ENCODE peak calls at places on chromosome 1, in seven cellular contexts. O is K562, I is GM12891, M is GM12878, X is HepG2, U is SK-N-SH, C is GM12892. Q is an unnamed sample.

GRCh38 chr1:28129150-28129549 is 40.7 kb upstream of the EYA3 start:
- DNase-seq in I (no peak), C (no peak), M (no peak), U (no peak), O (no peak), X (no peak), Q (no peak)

GRCh38 chr1:234977891-234978396 is 150.7 kb downstream of the TOMM20 start:
- DNase-seq in X (peak; percentile 56), O (no peak), C (no peak), M (no peak), I (no peak), U (no peak), Q (no peak)

GRCh38 chr1:159755608-159756007 is 25.2 kb upstream of the DUSP23 start:
- DNase-seq in M (no peak), U (no peak), O (no peak), I (no peak), C (no peak), X (no peak), Q (no peak)

GRCh38 chr1:15469836-15470495 is 5.9 kb upstream of the CELA2B start:
- DNase-seq in C (no peak), I (no peak), X (no peak), M (no peak), U (no peak), O (no peak), Q (no peak)

GRCh38 chr1:243786546-243786945 is 63.5 kb downstream of the AKT3 start:
- DNase-seq in X (no peak), U (no peak), C (no peak), O (no peak), M (no peak), I (no peak), Q (no peak)

GRCh38 chr1:240794061-240794843 is 182.3 kb upstream of the GREM2 start:
- DNase-seq in C (no peak), O (no peak), I (no peak), U (no peak), M (no peak), X (no peak), Q (no peak)

GRCh38 chr1:198212675-198213074 is 55.9 kb downstream of the NEK7 start:
- DNase-seq in O (no peak), M (no peak), X (no peak), I (no peak), C (no peak), U (no peak), Q (no peak)

GRCh38 chr1:226975259-226975908 is 35.3 kb downstream of the COQ8A start:
- DNase-seq in X (no peak), M (no peak), O (no peak), I (no peak), C (no peak), U (no peak), Q (no peak)

GRCh38 chr1:64920936-64921589 is 45.3 kb downstream of the JAK1 start:
- DNase-seq in C (no peak), I (no peak), O (no peak), X (no peak), M (no peak), U (peak; percentile 33), Q (no peak)

GRCh38 chr1:159960721-159961381 is 6.8 kb upstream of the SLAMF9 start:
- DNase-seq in U (no peak), I (no peak), X (no peak), M (no peak), C (no peak), O (no peak), Q (no peak)

GRCh38 chr1:232657426-232657825 is 27.5 kb upstream of the SIPA1L2 start:
- DNase-seq in C (no peak), O (no peak), X (no peak), M (no peak), I (no peak), U (no peak), Q (no peak)

GRCh38 chr1:13494025-13494424 is 19.8 kb downstream of the LRRC38 start:
- DNase-seq in I (peak; percentile 41), X (no peak), U (no peak), M (peak; percentile 16), C (peak; percentile 32), O (no peak), Q (no peak)

GRCh38 chr1:156126701-156127534 is 12.4 kb downstream of the LMNA start:
- DNase-seq in U (no peak), C (no peak), X (no peak), M (peak; percentile 86), I (no peak), O (no peak), Q (no peak)

GRCh38 chr1:223714849-223715709 is 2.7 kb downstream of the CAPN2 start:
- DNase-seq in O (peak; percentile 53), C (no peak), M (no peak), U (no peak), X (no peak), I (no peak), Q (no peak)

GRCh38 chr1:30164693-30165092 is 558.7 kb downstream of the MATN1 start:
- DNase-seq in U (no peak), C (no peak), X (no peak), O (no peak), I (no peak), M (no peak), Q (no peak)

GRCh38 chr1:215476541-215476940 is 90.6 kb upstream of the KCTD3 start:
- DNase-seq in I (no peak), M (no peak), C (no peak), X (no peak), U (no peak), O (no peak), Q (no peak)

GRCh38 chr1:167605576-167605975 is 24.5 kb upstream of the RCSD1 start:
- DNase-seq in M (no peak), I (no peak), X (no peak), U (no peak), C (no peak), O (no peak), Q (no peak)
- TF ChIP-seq TAF1 in M (no peak), I (no peak), X (no peak), U (no peak), C (no peak), O (no peak), Q (no peak)

DNA sequence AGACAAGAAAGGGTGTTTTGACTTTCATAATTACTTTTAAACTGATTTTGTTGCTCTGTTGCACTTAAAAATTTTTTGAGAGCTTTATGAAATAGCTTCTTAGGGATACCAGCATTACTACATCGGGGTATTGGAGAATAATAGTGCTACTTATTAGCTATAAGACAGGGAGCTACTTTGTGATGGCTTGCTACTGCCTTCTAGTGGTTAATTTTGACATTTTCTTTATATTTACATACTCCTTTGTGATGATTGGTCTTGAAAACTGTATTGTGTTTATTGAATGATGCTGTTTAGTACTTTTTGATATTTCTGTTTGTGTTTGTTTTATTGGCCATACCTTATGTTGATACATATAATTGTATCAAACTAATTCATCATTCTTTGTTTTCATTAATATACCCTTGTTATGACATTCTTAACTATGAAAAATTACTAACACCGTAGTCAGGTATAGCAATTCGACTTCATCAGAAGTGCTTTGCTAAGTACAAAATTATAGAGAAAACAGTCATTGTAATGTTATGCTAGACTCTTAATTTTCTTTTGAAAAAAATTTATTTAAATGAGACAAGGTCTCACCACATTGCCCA is 85.5 kb downstream of the CLIC4 start:
- DNase-seq in I (no peak), C (no peak), O (peak; percentile 53), M (no peak), U (peak; percentile 53), X (peak; percentile 62), Q (no peak)
- TF ChIP-seq TAF1 in I (no peak), C (no peak), O (no peak), M (no peak), U (no peak), X (no peak), Q (no peak)

DNA sequence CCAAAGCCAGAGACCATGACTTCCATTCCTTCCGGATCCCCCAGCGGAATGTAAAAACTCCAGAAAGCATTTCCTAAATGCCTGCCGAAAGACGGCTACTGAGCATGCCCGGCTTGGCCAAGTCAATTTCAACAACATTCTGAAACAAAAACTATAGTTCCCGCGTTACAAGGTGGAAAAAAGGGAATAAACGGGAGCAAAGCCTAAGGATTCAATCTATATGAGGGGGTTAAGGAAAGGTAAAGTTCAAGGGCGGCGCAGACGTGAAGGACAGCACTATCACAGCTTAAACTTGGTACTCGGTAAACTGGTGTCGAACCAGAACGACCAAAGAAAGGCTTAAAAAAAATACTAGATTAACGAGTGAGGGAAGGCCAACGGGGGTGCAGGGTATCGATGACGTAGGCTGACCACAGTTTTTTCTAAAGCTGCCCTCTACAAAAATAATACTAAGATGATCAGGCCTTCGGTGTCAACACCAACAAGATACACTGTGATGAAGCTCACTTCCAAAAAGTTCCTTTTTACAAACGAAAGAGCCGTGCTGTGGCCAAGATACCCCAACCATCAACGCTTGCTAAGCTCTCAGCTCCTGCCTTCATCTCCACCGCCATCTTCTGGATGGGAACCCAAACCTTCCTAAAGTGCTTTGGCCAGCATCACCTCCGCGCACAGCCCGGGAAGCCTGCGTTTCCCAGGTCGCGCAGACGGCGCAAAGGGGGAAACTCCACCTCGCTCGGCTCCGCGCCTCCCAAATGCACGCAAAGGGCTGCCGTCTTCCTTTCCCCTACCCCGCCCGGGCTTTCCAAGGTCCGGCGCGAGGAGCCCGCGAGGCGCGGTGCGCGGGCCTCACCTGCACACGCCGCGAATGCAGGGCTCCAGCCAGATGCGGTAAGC is 730 bp downstream of the USP48 start:
- DNase-seq in U (peak; percentile 54), O (peak; percentile 30), M (peak; percentile 74), X (peak; percentile 50), C (no peak), I (no peak), Q (no peak)
- TF ChIP-seq TAF1 in U (no peak), O (no peak), M (peak; percentile 74), X (no peak), C (peak; percentile 24), I (peak; percentile 65), Q (no peak)

DNA sequence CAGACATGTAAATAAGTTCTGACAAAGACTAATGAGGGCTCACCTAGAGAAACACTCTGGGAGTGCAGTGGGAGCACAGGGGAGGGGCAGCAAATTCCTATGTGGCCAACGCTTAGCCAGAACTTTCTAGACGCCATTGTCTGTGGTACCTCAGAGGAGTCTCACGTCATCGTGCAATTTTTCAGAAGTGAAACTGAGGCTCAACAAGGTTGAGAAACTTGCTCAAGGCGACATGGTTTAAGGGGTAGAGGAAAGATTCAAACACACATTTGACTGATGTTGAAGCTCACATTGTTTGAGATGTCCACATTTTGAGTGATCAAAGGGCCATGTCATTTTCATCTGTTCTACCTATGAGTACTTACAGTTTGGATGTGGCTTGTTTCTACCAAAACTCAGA is 152.6 kb upstream of the LMO4 start:
- DNase-seq in M (no peak), I (no peak), C (no peak), U (no peak), X (no peak), O (no peak), Q (no peak)
- TF ChIP-seq TAF1 in M (no peak), I (no peak), C (no peak), U (no peak), X (no peak), O (no peak), Q (no peak)

GRCh38 chr1:44890007-44890406 is 47.0 kb upstream of the PTCH2 start:
- DNase-seq in X (no peak), U (no peak), M (no peak), C (no peak), O (no peak), I (no peak), Q (no peak)

GRCh38 chr1:44895919-44896734 is 53.1 kb upstream of the PTCH2 start:
- DNase-seq in O (peak; percentile 70), M (no peak), I (no peak), C (no peak), X (no peak), U (no peak), Q (no peak)

DNA sequence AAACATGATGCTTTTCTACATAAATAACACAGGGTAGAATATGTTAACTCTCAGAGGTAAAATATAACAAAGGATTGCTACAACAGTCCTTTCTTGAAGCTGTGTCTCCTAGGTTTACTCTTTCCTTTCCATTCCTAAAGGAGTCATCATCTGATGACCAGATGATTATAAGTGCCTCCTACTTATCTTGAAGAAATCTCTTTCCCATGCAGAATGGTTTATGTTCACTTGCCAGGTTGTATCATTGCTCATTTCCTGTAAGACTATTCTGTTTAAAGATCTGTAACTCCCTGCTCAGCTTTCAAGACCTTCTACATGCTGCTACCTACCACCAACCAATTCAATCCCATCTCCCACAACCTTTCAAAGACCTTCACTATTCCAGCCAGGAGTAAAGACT is 51.5 kb upstream of the PTCH2 start:
- DNase-seq in O (no peak), C (no peak), X (no peak), M (no peak), I (no peak), U (no peak), Q (no peak)
- TF ChIP-seq TAF1 in O (no peak), C (no peak), X (no peak), M (no peak), I (no peak), U (no peak), Q (no peak)

Q was measured in H1.